ENCODE peak calls at places on chromosomes 16 and 17, in four cellular contexts. G is B cell, U is GM12892, D is mammary epithelial cell. P is an unnamed sample.

GRCh38 chr16:2299915-2300192 is 31.9 kb upstream of the RNPS1 start:
- DNase-seq in G (no peak), U (no peak), D (no peak), P (no peak)

GRCh38 chr17:82241183-82241925 is 12.5 kb downstream of the SLC16A3 start:
- DNase-seq in G (no peak), U (no peak), D (peak), P (peak)

GRCh38 chr17:57542518-57542917 is 202.6 kb downstream of the CCDC182 start:
- DNase-seq in G (no peak), U (no peak), D (no peak), P (no peak)

GRCh38 chr17:79792371-79792871 is 4.5 kb downstream of the CBX8 start:
- DNase-seq in G (no peak), U (no peak), D (no peak), P (no peak)

GRCh38 chr17:48294989-48295892 is 134.8 kb downstream of the SKAP1 start:
- DNase-seq in G (no peak), U (no peak), D (no peak), P (no peak)

GRCh38 chr16:49128740-49129139 is 152.9 kb downstream of the CBLN1 start:
- DNase-seq in G (no peak), U (no peak), D (no peak), P (no peak)

GRCh38 chr16:2242598-2242997 is 6.4 kb downstream of the DNASE1L2 start:
- DNase-seq in G (no peak), U (no peak), D (no peak), P (no peak)

GRCh38 chr17:79650283-79650682 is 39.4 kb upstream of the RBFOX3 start:
- DNase-seq in G (no peak), U (no peak), D (no peak), P (no peak)

GRCh38 chr16:49693445-49693844 is 162.5 kb downstream of the ZNF423 start:
- DNase-seq in G (no peak), U (no peak), D (no peak), P (no peak)

GRCh38 chr17:22251493-22251892 is 559.2 kb downstream of the KCNJ18 start:
- DNase-seq in G (no peak), U (no peak), D (no peak), P (no peak)

GRCh38 chr17:48577330-48577945 is 712 bp downstream of the HOXB4 start:
- DNase-seq in G (no peak), U (no peak), D (peak), P (no peak)

GRCh38 chr17:36611345-36612072 is 10.1 kb downstream of the MRM1 start:
- DNase-seq in G (no peak), U (no peak), D (peak), P (no peak)

GRCh38 chr17:73954981-73955380 is 248.5 kb upstream of the RPL38 start:
- DNase-seq in G (no peak), U (no peak), D (no peak), P (peak)

GRCh38 chr16:16877061-16877460 is 498.1 kb downstream of the NPIPA7 start:
- DNase-seq in G (no peak), U (no peak), D (no peak), P (no peak)

GRCh38 chr17:63838586-63839184 is 3.8 kb downstream of the SMARCD2 start:
- DNase-seq in G (no peak), U (no peak), D (peak), P (no peak)

P was measured in small intestine.